ENCODE peak calls at places on chromosome 1, in nine cellular contexts. L is occipital lobe; N is GM03348; Q is neural crest cell; T is caudate nucleus; O is activated CD4-positive, alpha-beta T cell treated with anti-CD3 and anti-CD28 coated beads, Interleukin-2, amount 50 U/mL, for 24 hours; R is activated naive CD8-positive, alpha-beta T cell treated with anti-CD3 and anti-CD28 coated beads for 36 hours; U is heart right ventricle; K is mesenchymal stem cell. A is an unnamed sample.

GRCh38 chr1:225735252-225736149 is 42.1 kb upstream of the SRP9 start:
- DNase-seq in L (no peak), N (peak), Q (no peak), T (no peak), O (no peak), R (no peak), U (peak), K (peak), A (peak)

GRCh38 chr1:84103197-84103992 is 40.7 kb upstream of the PRKACB start:
- DNase-seq in L (peak), N (peak), Q (no peak), T (peak), O (no peak), R (no peak), U (peak), K (peak), A (peak)

GRCh38 chr1:92936865-92937264 is 24.4 kb downstream of the DIPK1A start:
- DNase-seq in L (no peak), N (no peak), Q (no peak), T (no peak), O (no peak), R (no peak), U (no peak), K (no peak), A (no peak)

GRCh38 chr1:4324621-4325020 is 329.8 kb upstream of the AJAP1 start:
- DNase-seq in L (no peak), N (no peak), Q (no peak), T (no peak), O (no peak), R (no peak), U (no peak), K (no peak), A (no peak)

GRCh38 chr1:178121883-178122282 is 28.0 kb downstream of the RASAL2 start:
- DNase-seq in L (no peak), N (no peak), Q (no peak), T (no peak), O (no peak), R (no peak), U (no peak), K (no peak), A (no peak)

GRCh38 chr1:183568176-183569041 is 21.9 kb downstream of the NCF2 start:
- DNase-seq in L (no peak), N (no peak), Q (no peak), T (no peak), O (no peak), R (no peak), U (peak), K (no peak), A (peak)

GRCh38 chr1:208219659-208220282 is 24.4 kb downstream of the PLXNA2 start:
- DNase-seq in L (no peak), N (peak), Q (no peak), T (no peak), O (no peak), R (no peak), U (peak), K (peak), A (peak)

GRCh38 chr1:204194771-204195170 is 1.5 kb downstream of the KISS1 start:
- DNase-seq in L (no peak), N (no peak), Q (no peak), T (no peak), O (no peak), R (no peak), U (no peak), K (no peak), A (no peak)

GRCh38 chr1:47865881-47866535 is 131.2 kb downstream of the TRABD2B start:
- DNase-seq in L (no peak), N (no peak), Q (no peak), T (no peak), O (no peak), R (no peak), U (no peak), K (no peak), A (no peak)

GRCh38 chr1:224939844-224940425 is 10.5 kb downstream of the DNAH14 start:
- DNase-seq in L (no peak), N (no peak), Q (no peak), T (no peak), O (no peak), R (no peak), U (no peak), K (peak), A (no peak)

A was measured in tibial artery.